ENCODE peak calls at places on chromosomes 7 and 10, in eight cellular contexts. One of them, this sample, is unnamed.

GRCh38 chr7:153832160-153832559 is 220.0 kb upstream of the DPP6 start:
- DNase-seq in stimulated activated CD4-positive, alpha-beta T cell treated with anti-CD3 and anti-CD28 coated beads, TNF-alpha, amount 100 ng/mL, for 4 hours: no peak
- DNase-seq in GM19239: no peak
- DNase-seq in NCI-H1105: no peak
- DNase-seq in stimulated activated naive CD8-positive, alpha-beta T cell treated with anti-CD3 and anti-CD28 coated beads, Interleukin-15, amount 100 ng/mL, for 72 hours: no peak
- DNase-seq in RCC 7860: no peak
- DNase-seq in NCI-H1694: no peak
- DNase-seq in adrenal gland: no peak
- DNase-seq in this sample: no peak

GRCh38 chr10:86288695-86289576 is 77.7 kb downstream of the GRID1 start:
- DNase-seq in GM19239: no peak
- DNase-seq in adrenal gland: no peak
- DNase-seq in NCI-H1105: no peak
- DNase-seq in stimulated activated naive CD8-positive, alpha-beta T cell treated with anti-CD3 and anti-CD28 coated beads, Interleukin-15, amount 100 ng/mL, for 72 hours: no peak
- DNase-seq in RCC 7860: no peak
- DNase-seq in stimulated activated CD4-positive, alpha-beta T cell treated with anti-CD3 and anti-CD28 coated beads, TNF-alpha, amount 100 ng/mL, for 4 hours: no peak
- DNase-seq in NCI-H1694: no peak
- DNase-seq in this sample: no peak

GRCh38 chr10:60130130-60130579 is 223.8 kb upstream of the CCDC6 start:
- DNase-seq in GM19239: no peak
- DNase-seq in NCI-H1105: no peak
- DNase-seq in stimulated activated CD4-positive, alpha-beta T cell treated with anti-CD3 and anti-CD28 coated beads, TNF-alpha, amount 100 ng/mL, for 4 hours: no peak
- DNase-seq in RCC 7860: no peak
- DNase-seq in stimulated activated naive CD8-positive, alpha-beta T cell treated with anti-CD3 and anti-CD28 coated beads, Interleukin-15, amount 100 ng/mL, for 72 hours: no peak
- DNase-seq in adrenal gland: no peak
- DNase-seq in NCI-H1694: no peak
- DNase-seq in this sample: no peak

GRCh38 chr7:16484453-16485158 is 19.1 kb upstream of the SOSTDC1 start:
- DNase-seq in NCI-H1105: no peak
- DNase-seq in stimulated activated CD4-positive, alpha-beta T cell treated with anti-CD3 and anti-CD28 coated beads, TNF-alpha, amount 100 ng/mL, for 4 hours: no peak
- DNase-seq in adrenal gland: no peak
- DNase-seq in RCC 7860: peak; percentile 46
- DNase-seq in stimulated activated naive CD8-positive, alpha-beta T cell treated with anti-CD3 and anti-CD28 coated beads, Interleukin-15, amount 100 ng/mL, for 72 hours: no peak
- DNase-seq in GM19239: no peak
- DNase-seq in NCI-H1694: no peak
- DNase-seq in this sample: no peak

GRCh38 chr10:115830260-115830970 is 442.6 kb downstream of the GFRA1 start:
- DNase-seq in stimulated activated CD4-positive, alpha-beta T cell treated with anti-CD3 and anti-CD28 coated beads, TNF-alpha, amount 100 ng/mL, for 4 hours: no peak
- DNase-seq in NCI-H1694: no peak
- DNase-seq in GM19239: no peak
- DNase-seq in NCI-H1105: no peak
- DNase-seq in stimulated activated naive CD8-positive, alpha-beta T cell treated with anti-CD3 and anti-CD28 coated beads, Interleukin-15, amount 100 ng/mL, for 72 hours: no peak
- DNase-seq in RCC 7860: peak; percentile 65
- DNase-seq in adrenal gland: no peak
- DNase-seq in this sample: no peak

GRCh38 chr7:510061-510481 is 9.6 kb downstream of the PDGFA start:
- DNase-seq in NCI-H1694: no peak
- DNase-seq in RCC 7860: no peak
- DNase-seq in GM19239: no peak
- DNase-seq in stimulated activated naive CD8-positive, alpha-beta T cell treated with anti-CD3 and anti-CD28 coated beads, Interleukin-15, amount 100 ng/mL, for 72 hours: no peak
- DNase-seq in NCI-H1105: no peak
- DNase-seq in adrenal gland: no peak
- DNase-seq in stimulated activated CD4-positive, alpha-beta T cell treated with anti-CD3 and anti-CD28 coated beads, TNF-alpha, amount 100 ng/mL, for 4 hours: no peak
- DNase-seq in this sample: no peak

GRCh38 chr10:132461103-132461682 is 64.2 kb downstream of the PWWP2B start:
- DNase-seq in GM19239: no peak
- DNase-seq in stimulated activated naive CD8-positive, alpha-beta T cell treated with anti-CD3 and anti-CD28 coated beads, Interleukin-15, amount 100 ng/mL, for 72 hours: no peak
- DNase-seq in NCI-H1694: no peak
- DNase-seq in adrenal gland: no peak
- DNase-seq in NCI-H1105: no peak
- DNase-seq in RCC 7860: no peak
- DNase-seq in stimulated activated CD4-positive, alpha-beta T cell treated with anti-CD3 and anti-CD28 coated beads, TNF-alpha, amount 100 ng/mL, for 4 hours: no peak
- DNase-seq in this sample: no peak

GRCh38 chr10:62492012-62492869 is 118.1 kb downstream of the ZNF365 start:
- DNase-seq in RCC 7860: peak; percentile 52
- DNase-seq in stimulated activated naive CD8-positive, alpha-beta T cell treated with anti-CD3 and anti-CD28 coated beads, Interleukin-15, amount 100 ng/mL, for 72 hours: no peak
- DNase-seq in GM19239: peak; percentile 12
- DNase-seq in NCI-H1694: no peak
- DNase-seq in stimulated activated CD4-positive, alpha-beta T cell treated with anti-CD3 and anti-CD28 coated beads, TNF-alpha, amount 100 ng/mL, for 4 hours: no peak
- DNase-seq in adrenal gland: no peak
- DNase-seq in NCI-H1105: no peak
- DNase-seq in this sample: no peak

GRCh38 chr10:15879663-15880062 is 19.4 kb upstream of the MINDY3 start:
- DNase-seq in adrenal gland: no peak
- DNase-seq in stimulated activated CD4-positive, alpha-beta T cell treated with anti-CD3 and anti-CD28 coated beads, TNF-alpha, amount 100 ng/mL, for 4 hours: no peak
- DNase-seq in RCC 7860: no peak
- DNase-seq in NCI-H1694: no peak
- DNase-seq in GM19239: no peak
- DNase-seq in stimulated activated naive CD8-positive, alpha-beta T cell treated with anti-CD3 and anti-CD28 coated beads, Interleukin-15, amount 100 ng/mL, for 72 hours: no peak
- DNase-seq in NCI-H1105: no peak
- DNase-seq in this sample: no peak